ENCODE peak calls at places on chromosome 5, in five cellular contexts. O, I, J, C and V are unnamed samples.
A peak's percentile ranks its signal among the peaks of the same experiment; 100 is the strongest.

GRCh38 chr5:62771331-62771730 is 192.7 kb downstream of the LRRC70 start:
- DNase-seq in O (no peak), C (no peak), J (no peak), I (no peak), V (no peak)

GRCh38 chr5:130331332-130331731 is 427.1 kb downstream of the CHSY3 start:
- DNase-seq in I (no peak), J (no peak), O (no peak), C (no peak), V (no peak)

GRCh38 chr5:168992687-168993086 is 308.3 kb downstream of the SLIT3 start:
- DNase-seq in I (no peak), J (no peak), O (no peak), C (no peak), V (peak; percentile 56)

GRCh38 chr5:144585716-144586115 is 415.0 kb downstream of the KCTD16 start:
- DNase-seq in J (no peak), C (no peak), I (no peak), O (no peak), V (no peak)

GRCh38 chr5:127442085-127442484 is 75.4 kb upstream of the PRRC1 start:
- DNase-seq in J (no peak), O (peak; percentile 42), C (no peak), I (no peak), V (no peak)

GRCh38 chr5:67680109-67680508 is 483.5 kb upstream of the CD180 start:
- DNase-seq in O (no peak), J (no peak), I (no peak), C (no peak), V (no peak)

GRCh38 chr5:168585119-168585912 is 6.1 kb upstream of the PANK3 start:
- DNase-seq in J (no peak), O (no peak), C (no peak), I (no peak), V (peak; percentile 51)

GRCh38 chr5:1785062-1785461 is 14.6 kb downstream of the MRPL36 start:
- DNase-seq in I (no peak), O (no peak), C (no peak), J (no peak), V (no peak)

GRCh38 chr5:93819666-93820065 is 78.3 kb upstream of the POU5F2 start:
- DNase-seq in O (no peak), J (no peak), C (no peak), I (no peak), V (no peak)

GRCh38 chr5:95993776-95994175 is 32.1 kb upstream of the ELL2 start:
- DNase-seq in I (no peak), J (no peak), C (no peak), O (no peak), V (no peak)

GRCh38 chr5:127492854-127493738 is 24.3 kb upstream of the PRRC1 start:
- DNase-seq in C (no peak), O (peak; percentile 48), J (no peak), I (no peak), V (no peak)

GRCh38 chr5:154993461-154993860 is 20.1 kb upstream of the KIF4B start:
- DNase-seq in O (no peak), I (no peak), C (no peak), J (no peak), V (no peak)

GRCh38 chr5:72166070-72166979 is 59.0 kb downstream of the MAP1B start:
- DNase-seq in O (no peak), I (peak; percentile 36), C (no peak), J (peak; percentile 58), V (peak; percentile 95)

GRCh38 chr5:106269252-106269843 is 1401.4 kb downstream of the EFNA5 start:
- DNase-seq in J (no peak), O (peak; percentile 65), C (no peak), I (no peak), V (no peak)
- TF ChIP-seq CTCF in J (peak; percentile 14), O (peak; percentile 79), C (no peak), I (peak; percentile 9), V (peak; percentile 69)

DNA sequence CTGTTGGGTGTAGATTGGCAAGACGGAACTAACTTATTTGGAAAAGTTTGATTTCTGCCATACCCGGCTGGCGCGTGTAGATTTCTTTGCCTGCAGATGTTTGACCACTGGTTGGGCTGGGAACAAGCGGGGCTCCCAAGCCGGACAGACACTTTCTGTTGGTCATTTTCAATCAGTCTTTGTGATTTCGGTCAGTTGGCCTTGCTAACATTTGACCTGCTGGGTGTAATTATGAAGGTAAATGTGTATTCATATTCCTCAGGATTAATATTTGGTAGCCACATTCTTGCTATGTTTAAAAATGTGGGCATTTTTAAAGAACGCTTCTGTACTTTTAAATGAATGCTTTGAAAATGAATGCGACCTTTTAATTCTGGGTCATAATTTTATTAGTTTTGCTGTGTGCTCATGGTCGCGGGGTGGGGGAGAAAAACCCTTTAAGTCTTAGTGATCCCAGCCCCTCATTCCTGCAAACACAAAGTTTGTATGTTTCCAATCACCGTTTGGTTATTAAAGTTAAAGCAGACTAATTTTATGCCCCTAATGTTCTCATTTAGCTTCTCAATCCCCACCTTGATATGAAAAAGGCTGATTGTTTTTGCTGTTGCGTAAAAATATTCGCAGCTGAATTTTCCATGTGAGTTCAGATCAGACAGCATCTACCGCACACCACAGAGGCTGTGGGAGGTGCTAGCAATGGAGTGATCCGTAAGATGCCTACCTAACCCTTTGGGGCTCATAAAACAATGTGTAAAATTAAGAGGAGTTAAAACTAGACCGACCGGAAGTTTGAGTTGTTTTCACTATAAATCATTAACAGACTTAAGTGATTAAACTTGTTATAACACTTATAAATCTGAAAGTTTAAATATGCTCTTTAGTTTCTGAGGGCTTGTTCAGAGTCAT is 1.5 kb downstream of the RASGRF2 start:
- DNase-seq in O (no peak), I (no peak), C (no peak), J (no peak), V (no peak)
- H3K4me3 ChIP-seq in O (no peak overlapping the region), I (peak overlapping the region; percentile 67), C (peak overlapping the region; percentile 23), J (peak overlapping the region; percentile 59), V (no peak overlapping the region)

GRCh38 chr5:14268236-14268701 is 125.1 kb downstream of the TRIO start:
- DNase-seq in I (no peak), J (no peak), O (peak; percentile 99), C (no peak), V (peak; percentile 63)

GRCh38 chr5:14267166-14267838 is 124.2 kb downstream of the TRIO start:
- DNase-seq in C (no peak), I (no peak), J (no peak), O (peak; percentile 53), V (no peak)

GRCh38 chr5:14265574-14265973 is 122.4 kb downstream of the TRIO start:
- DNase-seq in J (no peak), C (no peak), I (no peak), O (peak; percentile 98), V (no peak)

GRCh38 chr5:14266171-14266570 is 123.0 kb downstream of the TRIO start:
- DNase-seq in J (no peak), O (peak; percentile 26), I (no peak), C (no peak), V (no peak)

GRCh38 chr5:14266686-14267085 is 123.5 kb downstream of the TRIO start:
- DNase-seq in O (peak; percentile 23), J (no peak), C (no peak), I (no peak), V (no peak)
- H3K4me1 ChIP-seq in O (peaks cover 81% of the 10 kb centered on the region), J (peaks cover 34% of the 10 kb centered on the region), C (no peaks in the 10 kb centered on the region), I (peaks cover 60% of the 10 kb centered on the region), V (peaks cover 59% of the 10 kb centered on the region)

GRCh38 chr5:170632266-170632984 is 128.6 kb downstream of the KCNIP1 start:
- DNase-seq in J (no peak), C (no peak), O (no peak), I (no peak), V (no peak)
- TF ChIP-seq CTCF in J (no peak), C (no peak), O (no peak), I (no peak), V (no peak)

GRCh38 chr5:179865471-179866240 is 7.0 kb upstream of the MRNIP start:
- DNase-seq in I (no peak), C (no peak), J (no peak), O (no peak), V (no peak)
- H3K4me3 ChIP-seq in I (no peak overlapping the region), C (no peak overlapping the region), J (no peak overlapping the region), O (no peak overlapping the region), V (no peak overlapping the region)

DNA sequence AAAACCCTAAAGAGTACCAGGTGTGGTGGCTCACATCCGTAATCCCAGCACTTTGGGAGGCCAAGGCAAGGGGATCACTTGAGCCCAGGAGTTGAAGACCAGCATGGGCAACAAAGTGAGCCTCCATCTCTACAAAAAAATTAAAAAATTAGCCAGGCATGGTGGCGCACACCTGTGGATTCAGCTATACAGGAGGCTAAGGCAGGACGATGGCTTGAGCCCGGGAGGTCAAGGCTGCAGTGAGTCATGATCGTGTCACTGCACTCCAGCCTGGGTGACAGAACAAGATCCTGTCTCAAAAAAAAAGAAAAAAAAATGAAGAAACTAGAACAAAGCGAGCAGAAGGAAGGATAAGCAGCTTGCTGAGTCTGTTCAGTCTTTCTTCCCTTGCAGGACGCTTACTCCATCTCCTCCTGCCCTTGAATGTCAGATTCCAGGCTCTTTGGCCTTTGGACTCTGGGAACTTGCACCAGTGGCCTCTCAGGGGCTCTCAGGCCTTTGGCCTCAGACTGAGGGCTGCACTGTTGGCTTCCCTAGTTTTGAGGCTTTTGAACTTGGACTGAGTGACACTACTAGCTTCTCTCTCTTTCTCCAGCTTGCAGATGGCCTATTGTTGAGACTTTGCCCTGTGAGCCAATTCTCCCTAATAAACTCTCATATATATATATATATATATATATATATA is 42.5 kb downstream of the ELOVL7 start:
- DNase-seq in O (no peak), I (no peak), C (no peak), J (no peak), V (no peak)
- H3K4me1 ChIP-seq in O (no peaks in the 10 kb centered on the region), I (no peaks in the 10 kb centered on the region), C (no peaks in the 10 kb centered on the region), J (no peaks in the 10 kb centered on the region), V (no peaks in the 10 kb centered on the region)

GRCh38 chr5:86500947-86501346 is 116.8 kb upstream of the COX7C start:
- DNase-seq in C (no peak), I (no peak), O (peak; percentile 66), J (no peak), V (peak; percentile 8)
- TF ChIP-seq CTCF in C (no peak), I (no peak), O (peak; percentile 80), J (no peak), V (peak; percentile 36)